ENCODE peak calls at places on chromosomes 2 and 18, in four cellular contexts. T is astrocyte of the spinal cord; V is NCI-H1417 treated with DMSO at 0.1 percent for 48 hours; J is effector memory CD4-positive, alpha-beta T cell. K is an unnamed sample.

GRCh38 chr2:144354953-144355352 is 165.0 kb downstream of the ZEB2 start:
- DNase-seq in T (no peak), V (no peak), J (no peak), K (no peak)

GRCh38 chr2:115219296-115219695 is 776.9 kb downstream of the DPP10 start:
- DNase-seq in T (no peak), V (no peak), J (no peak), K (no peak)

GRCh38 chr18:33733376-33733775 is 155.4 kb downstream of the ASXL3 start:
- DNase-seq in T (no peak), V (no peak), J (no peak), K (no peak)

GRCh38 chr18:51857989-51858388 is 482.0 kb upstream of the DCC start:
- DNase-seq in T (no peak), V (no peak), J (no peak), K (no peak)

GRCh38 chr2:127455566-127456493 is 37.6 kb downstream of the PROC start:
- DNase-seq in T (no peak), V (no peak), J (no peak), K (no peak)

GRCh38 chr2:109143214-109144187 is 14.5 kb downstream of the SH3RF3 start:
- DNase-seq in T (no peak), V (no peak), J (peak), K (no peak)

GRCh38 chr2:131004446-131005209 is 88.6 kb downstream of the FAM168B start:
- DNase-seq in T (no peak), V (no peak), J (no peak), K (no peak)

GRCh38 chr2:13006829-13007715 is 290.3 kb downstream of the TRIB2 start:
- DNase-seq in T (peak), V (peak), J (peak), K (peak)

GRCh38 chr2:190880374-190881073 is at the start of gene GLS:
- DNase-seq in T (peak), V (peak), J (peak), K (peak)

GRCh38 chr2:46317092-46317486 is 19.9 kb downstream of the EPAS1 start:
- DNase-seq in T (no peak), V (no peak), J (no peak), K (no peak)

GRCh38 chr2:152523091-152523490 is 188.1 kb downstream of the FMNL2 start:
- DNase-seq in T (peak), V (no peak), J (no peak), K (no peak)

GRCh38 chr2:53353372-53354111 is 414.1 kb upstream of the CHAC2 start:
- DNase-seq in T (peak), V (no peak), J (no peak), K (no peak)

GRCh38 chr18:55152801-55153200 is 193.5 kb upstream of the CCDC68 start:
- DNase-seq in T (peak), V (no peak), J (no peak), K (no peak)

GRCh38 chr2:138059967-138060635 is 95.8 kb downstream of the HNMT start:
- DNase-seq in T (peak), V (peak), J (no peak), K (no peak)

GRCh38 chr2:131058905-131059304 is 34.4 kb downstream of the FAM168B start:
- DNase-seq in T (no peak), V (no peak), J (no peak), K (no peak)

GRCh38 chr2:201191132-201191875 is 8.4 kb downstream of the CASP10 start:
- DNase-seq in T (no peak), V (no peak), J (no peak), K (no peak)

GRCh38 chr2:73611193-73611592 is 31.0 kb downstream of the NAT8 start:
- DNase-seq in T (no peak), V (no peak), J (no peak), K (no peak)

GRCh38 chr2:15400240-15400826 is 160.8 kb downstream of the NBAS start:
- DNase-seq in T (no peak), V (no peak), J (no peak), K (no peak)

GRCh38 chr18:23968638-23969037 is 45.9 kb upstream of the TTC39C start:
- DNase-seq in T (no peak), V (no peak), J (no peak), K (no peak)

GRCh38 chr2:26429779-26430654 is 28.3 kb downstream of the DRC1 start:
- DNase-seq in T (no peak), V (peak), J (no peak), K (no peak)

GRCh38 chr2:134845719-134846118 is 7.3 kb downstream of the ACMSD start:
- DNase-seq in T (peak), V (no peak), J (no peak), K (no peak)

GRCh38 chr18:23935804-23936203 is 78.8 kb upstream of the TTC39C start:
- DNase-seq in T (no peak), V (no peak), J (no peak), K (no peak)

GRCh38 chr2:54770211-54770610 is 46.7 kb downstream of the EML6 start:
- DNase-seq in T (no peak), V (no peak), J (no peak), K (no peak)

GRCh38 chr2:125679903-125680302 is 976.1 kb upstream of the GYPC start:
- DNase-seq in T (no peak), V (no peak), J (no peak), K (no peak)

GRCh38 chr2:152176113-152176714 is 651 bp upstream of the STAM2 start:
- DNase-seq in T (no peak), V (no peak), J (no peak), K (no peak)

GRCh38 chr2:117853316-117853715 is 38.8 kb downstream of the DDX18 start:
- DNase-seq in T (no peak), V (no peak), J (no peak), K (no peak)

GRCh38 chr2:175019566-175020327 is 14.6 kb upstream of the CHN1 start:
- DNase-seq in T (no peak), V (no peak), J (no peak), K (no peak)

GRCh38 chr2:158743466-158743865 is 51.7 kb upstream of the DAPL1 start:
- DNase-seq in T (no peak), V (no peak), J (no peak), K (no peak)

GRCh38 chr2:200300650-200301314 is 5.7 kb upstream of the SPATS2L start:
- DNase-seq in T (peak), V (no peak), J (no peak), K (no peak)

GRCh38 chr2:44949329-44950151 is 8.0 kb downstream of the SIX3 start:
- DNase-seq in T (peak), V (no peak), J (no peak), K (no peak)

GRCh38 chr2:160076935-160077334 is 14.5 kb upstream of the PLA2R1 start:
- DNase-seq in T (no peak), V (no peak), J (no peak), K (no peak)

GRCh38 chr18:4068552-4069158 is 386.5 kb downstream of the DLGAP1 start:
- DNase-seq in T (peak), V (peak), J (no peak), K (no peak)

GRCh38 chr2:1681323-1682310 is 62.7 kb downstream of the PXDN start:
- DNase-seq in T (no peak), V (no peak), J (no peak), K (no peak)

GRCh38 chr2:224689539-224689938 is 26.6 kb downstream of the CCDC195 start:
- DNase-seq in T (no peak), V (no peak), J (no peak), K (no peak)

GRCh38 chr2:208373460-208374089 is 33.0 kb upstream of the PTH2R start:
- DNase-seq in T (peak), V (peak), J (no peak), K (no peak)

GRCh38 chr2:210128961-210129360 is 42.2 kb downstream of the KANSL1L start:
- DNase-seq in T (peak), V (no peak), J (no peak), K (no peak)

GRCh38 chr2:238220892-238221521 is 17.5 kb upstream of the ILKAP start:
- DNase-seq in T (no peak), V (no peak), J (no peak), K (no peak)

GRCh38 chr2:174263989-174264388 is 15.7 kb upstream of the OLA1 start:
- DNase-seq in T (peak), V (no peak), J (no peak), K (no peak)

GRCh38 chr2:120452945-120453634 is 107.2 kb downstream of the INHBB start:
- DNase-seq in T (no peak), V (no peak), J (no peak), K (no peak)

GRCh38 chr18:824179-824578 is 12.1 kb upstream of the YES1 start:
- DNase-seq in T (no peak), V (no peak), J (no peak), K (no peak)

K was measured in activated CD4-positive, CD25-positive, alpha-beta regulatory T cell treated with anti-CD3 and anti-CD28 coated beads, Interleukin-2, amount 50 U/mL, for 72 hours.